ENCODE peak calls at places on chromosome 5, in seven cellular contexts. A is right cardiac atrium, Z is stomach, G is tibial nerve, C is adrenal gland, I is uterus, O is colonic mucosa. T is an unnamed sample.

GRCh38 chr5:125655156-125655555 is 768.1 kb upstream of the GRAMD2B start:
- DNase-seq in C (no peak), Z (no peak), A (no peak), G (no peak), O (no peak), I (no peak), T (no peak)

GRCh38 chr5:168578006-168578405 is 1.2 kb downstream of the PANK3 start:
- DNase-seq in G (no peak), C (no peak), Z (no peak), I (no peak), O (no peak), A (no peak), T (no peak)

GRCh38 chr5:143536364-143536763 is 132.9 kb upstream of the NR3C1 start:
- DNase-seq in O (no peak), G (peak; percentile 28), Z (no peak), A (peak; percentile 66), I (no peak), C (peak; percentile 12), T (no peak)

GRCh38 chr5:82601085-82601484 is 322.9 kb upstream of the RPS23 start:
- DNase-seq in C (no peak), I (no peak), Z (no peak), A (no peak), O (peak; percentile 73), G (no peak), T (no peak)

GRCh38 chr5:9059920-9060691 is 485.8 kb downstream of the SEMA5A start:
- DNase-seq in A (no peak), Z (no peak), G (no peak), O (no peak), C (peak; percentile 23), I (peak; percentile 36), T (no peak)

GRCh38 chr5:50958852-50959457 is 292.5 kb downstream of the PARP8 start:
- DNase-seq in O (peak; percentile 51), A (no peak), Z (no peak), C (no peak), I (no peak), G (peak; percentile 60), T (no peak)

GRCh38 chr5:5419291-5420210 is 2.9 kb upstream of the ICE1 start:
- DNase-seq in A (no peak), G (no peak), O (no peak), C (no peak), Z (no peak), I (no peak), T (no peak)

GRCh38 chr5:111495159-111495558 is 17.2 kb downstream of the STARD4 start:
- DNase-seq in I (no peak), A (no peak), G (no peak), Z (no peak), O (no peak), C (no peak), T (no peak)

GRCh38 chr5:74016373-74016772 is 390.4 kb downstream of the ARHGEF28 start:
- DNase-seq in I (no peak), A (no peak), Z (no peak), C (no peak), O (no peak), G (no peak), T (no peak)

GRCh38 chr5:68195137-68195536 is 20.4 kb upstream of the PIK3R1 start:
- DNase-seq in A (no peak), Z (no peak), O (no peak), C (no peak), G (no peak), I (no peak), T (no peak)

GRCh38 chr5:42951169-42951846 is 88.8 kb downstream of the ANXA2R start:
- DNase-seq in Z (peak; percentile 32), O (peak; percentile 45), A (peak; percentile 77), G (peak; percentile 32), C (peak; percentile 62), I (no peak), T (no peak)

GRCh38 chr5:124057161-124057814 is 545.3 kb downstream of the CSNK1G3 start:
- DNase-seq in Z (peak; percentile 62), I (peak; percentile 18), C (peak; percentile 15), G (no peak), O (peak; percentile 64), A (peak; percentile 37), T (no peak)

GRCh38 chr5:124655943-124656459 is 90.4 kb downstream of the ZNF608 start:
- DNase-seq in A (no peak), Z (peak; percentile 70), O (peak; percentile 81), I (no peak), G (no peak), C (no peak), T (no peak)

GRCh38 chr5:174688441-174689354 is 35.7 kb upstream of the MSX2 start:
- DNase-seq in A (no peak), I (no peak), G (no peak), C (no peak), O (no peak), Z (no peak), T (no peak)

GRCh38 chr5:39947657-39948056 is 522.9 kb upstream of the DAB2 start:
- DNase-seq in G (peak; percentile 32), I (no peak), O (no peak), Z (no peak), A (no peak), C (no peak), T (no peak)

GRCh38 chr5:177343777-177344176 is 7.7 kb downstream of the LMAN2 start:
- DNase-seq in O (no peak), A (no peak), C (no peak), Z (no peak), I (no peak), G (no peak), T (no peak)

GRCh38 chr5:53151713-53152458 is 42.3 kb upstream of the MOCS2 start:
- DNase-seq in C (peak; percentile 71), G (peak; percentile 33), Z (peak; percentile 34), O (no peak), A (no peak), I (peak; percentile 31), T (no peak)

GRCh38 chr5:136032564-136032963 is 3.8 kb downstream of the TGFBI start:
- DNase-seq in C (no peak), O (no peak), Z (no peak), A (no peak), I (no peak), G (peak; percentile 72), T (no peak)

GRCh38 chr5:56601641-56602071 is 213.7 kb upstream of the MAP3K1 start:
- DNase-seq in I (no peak), O (no peak), Z (no peak), G (no peak), A (no peak), C (no peak), T (no peak)

GRCh38 chr5:75050415-75050814 is 1.9 kb downstream of the GCNT4 start:
- DNase-seq in O (peak; percentile 27), Z (no peak), C (no peak), G (no peak), A (no peak), I (no peak), T (no peak)

GRCh38 chr5:41252036-41252435 is 38.7 kb upstream of the C6 start:
- DNase-seq in C (no peak), Z (no peak), G (no peak), I (no peak), A (no peak), O (no peak), T (no peak)

GRCh38 chr5:30581198-30581925 is 612.1 kb upstream of the CDH6 start:
- DNase-seq in Z (no peak), A (no peak), I (no peak), O (no peak), C (no peak), G (no peak), T (no peak)

GRCh38 chr5:131640043-131640856 is 5.2 kb upstream of the RAPGEF6 start:
- DNase-seq in C (no peak), G (no peak), I (no peak), O (no peak), Z (no peak), A (no peak), T (no peak)

GRCh38 chr5:80822640-80823039 is 137.5 kb upstream of the RASGRF2 start:
- DNase-seq in C (no peak), I (no peak), G (no peak), Z (no peak), O (no peak), A (no peak), T (no peak)

GRCh38 chr5:107594253-107595045 is 76.3 kb downstream of the EFNA5 start:
- DNase-seq in O (peak; percentile 49), C (no peak), A (no peak), Z (no peak), G (peak; percentile 53), I (no peak), T (no peak)
- H3K27ac ChIP-seq in O (no peak overlapping the region), C (no peak overlapping the region), A (peak overlapping the region; percentile 92), Z (peak overlapping the region; percentile 8), G (no peak overlapping the region), I (no peak overlapping the region), T (no peak overlapping the region)

GRCh38 chr5:17213938-17214337 is 3.5 kb upstream of the BASP1 start:
- DNase-seq in C (no peak), O (no peak), I (no peak), G (no peak), Z (no peak), A (no peak), T (no peak)
- H3K27ac ChIP-seq in C (no peak overlapping the region), O (no peak overlapping the region), I (no peak overlapping the region), G (no peak overlapping the region), Z (no peak overlapping the region), A (no peak overlapping the region), T (no peak overlapping the region)

GRCh38 chr5:172165465-172165864 is 22.6 kb downstream of the STK10 start:
- DNase-seq in I (no peak), G (no peak), A (no peak), Z (no peak), C (no peak), O (no peak), T (no peak)

GRCh38 chr5:172162348-172162747 is 25.7 kb downstream of the STK10 start:
- DNase-seq in I (no peak), C (no peak), G (no peak), A (no peak), O (no peak), Z (no peak), T (no peak)

GRCh38 chr5:172163346-172163745 is 24.7 kb downstream of the STK10 start:
- DNase-seq in Z (no peak), I (no peak), C (peak; percentile 86), O (no peak), A (peak; percentile 83), G (no peak), T (peak; percentile 48)

GRCh38 chr5:172166030-172166429 is 22.0 kb downstream of the STK10 start:
- DNase-seq in A (no peak), G (no peak), Z (no peak), I (no peak), C (no peak), O (no peak), T (no peak)

DNA sequence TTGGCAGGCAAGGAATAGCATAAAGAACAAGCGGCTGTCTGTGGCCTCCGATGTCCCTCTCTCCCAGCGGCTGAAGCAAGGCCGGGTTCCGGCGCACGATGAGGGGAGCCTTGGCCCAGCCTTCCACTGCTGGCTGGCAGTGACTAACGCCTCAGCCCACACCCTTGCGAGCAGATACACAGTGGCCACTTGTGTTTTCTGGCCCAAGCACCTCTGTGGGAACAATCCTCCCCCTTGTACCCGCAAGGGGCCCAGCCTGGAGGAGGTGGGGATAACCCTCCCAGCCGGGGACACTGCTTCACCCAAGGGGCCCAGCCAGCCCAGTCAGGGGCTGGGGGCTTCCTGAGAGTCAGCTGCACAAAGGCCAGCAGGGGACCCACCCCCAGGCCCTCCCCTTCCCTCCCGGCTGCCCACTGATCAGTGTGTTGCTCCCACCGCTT is 23.2 kb downstream of the STK10 start:
- DNase-seq in G (no peak), A (peak; percentile 86), I (no peak), Z (no peak), O (no peak), C (peak; percentile 81), T (no peak)
- H3K27ac ChIP-seq in G (peak overlapping the region; percentile 69), A (peak overlapping the region; percentile 52), I (no peak overlapping the region), Z (peak overlapping the region; percentile 24), O (no peak overlapping the region), C (peak overlapping the region; percentile 85), T (peak overlapping the region; percentile 72)

GRCh38 chr5:2695200-2695891 is 56.1 kb downstream of the IRX2 start:
- DNase-seq in O (no peak), G (no peak), Z (peak; percentile 44), I (no peak), C (no peak), A (no peak), T (no peak)
- H3K27ac ChIP-seq in O (no peak overlapping the region), G (no peak overlapping the region), Z (no peak overlapping the region), I (no peak overlapping the region), C (no peak overlapping the region), A (no peak overlapping the region), T (no peak overlapping the region)

T was measured in substantia nigra.